ENCODE peak calls at places on chromosomes 3 and 15, in eight cellular contexts. M is Calu3, C is cardiac fibroblast, W is IMR-90, F is BJ, K is adrenal gland, Z is colonic mucosa, T is prostate gland. E is an unnamed sample.

GRCh38 chr15:51579012-51579411 is 43.6 kb downstream of the DMXL2 start:
- DNase-seq in F (no peak), Z (no peak), M (no peak), T (no peak), C (peak), K (no peak), W (no peak), E (no peak)

GRCh38 chr3:141629950-141630349 is 108.1 kb upstream of the RNF7 start:
- DNase-seq in T (no peak), K (no peak), C (no peak), F (no peak), Z (no peak), M (no peak), W (no peak), E (no peak)

GRCh38 chr15:94185547-94186236 is 45.7 kb upstream of the MCTP2 start:
- DNase-seq in M (no peak), F (no peak), K (no peak), Z (no peak), C (no peak), T (no peak), W (no peak), E (no peak)

GRCh38 chr15:67051088-67051659 is 14.2 kb upstream of the SMAD3 start:
- DNase-seq in C (no peak), K (peak), M (no peak), F (no peak), T (no peak), W (no peak), Z (no peak), E (no peak)

GRCh38 chr15:36972704-36973103 is 127.6 kb downstream of the MEIS2 start:
- DNase-seq in T (no peak), K (no peak), M (no peak), W (no peak), F (no peak), Z (no peak), C (no peak), E (no peak)

GRCh38 chr3:58192076-58192475 is 18.7 kb downstream of the DNASE1L3 start:
- DNase-seq in M (no peak), T (no peak), F (no peak), W (no peak), Z (no peak), C (no peak), K (no peak), E (no peak)

GRCh38 chr3:177427096-177427495 is 229.8 kb upstream of the TBL1XR1 start:
- DNase-seq in M (no peak), C (no peak), F (no peak), T (no peak), Z (no peak), W (no peak), K (peak), E (no peak)

GRCh38 chr3:123871946-123872345 is 12.2 kb downstream of the MYLK start:
- DNase-seq in F (no peak), M (no peak), W (peak), Z (no peak), C (no peak), T (no peak), K (no peak), E (no peak)

GRCh38 chr3:161890147-161890625 is 393.6 kb downstream of the OTOL1 start:
- DNase-seq in M (peak), W (peak), C (peak), Z (no peak), K (peak), T (no peak), F (peak), E (peak)

GRCh38 chr3:194009892-194010533 is 125.9 kb upstream of the HES1 start:
- DNase-seq in M (peak), K (no peak), Z (no peak), C (no peak), W (no peak), F (no peak), T (no peak), E (no peak)

GRCh38 chr3:37812497-37812896 is 49.2 kb upstream of the CTDSPL start:
- DNase-seq in W (peak), C (peak), K (no peak), Z (peak), M (no peak), F (no peak), T (no peak), E (no peak)

GRCh38 chr15:63382966-63383710 is 1.5 kb upstream of the CA12 start:
- DNase-seq in M (peak), C (no peak), K (no peak), F (no peak), W (peak), T (no peak), Z (no peak), E (peak)

GRCh38 chr3:128123231-128123537 is 428 bp downstream of the RUVBL1 start:
- DNase-seq in C (no peak), T (no peak), K (no peak), Z (no peak), W (no peak), F (no peak), M (no peak), E (no peak)

GRCh38 chr3:197317250-197317963 is 19.0 kb upstream of the DLG1 start:
- DNase-seq in W (peak), K (peak), M (no peak), F (peak), Z (no peak), C (peak), T (peak), E (peak)

GRCh38 chr3:55405436-55405835 is 81.7 kb downstream of the WNT5A start:
- DNase-seq in Z (no peak), T (no peak), K (no peak), F (no peak), M (no peak), W (peak), C (peak), E (no peak)

GRCh38 chr3:150370982-150371381 is 37.1 kb upstream of the TSC22D2 start:
- DNase-seq in F (no peak), Z (no peak), K (no peak), M (no peak), C (no peak), W (no peak), T (no peak), E (no peak)

GRCh38 chr3:99366663-99367429 is 271.5 kb upstream of the COL8A1 start:
- DNase-seq in K (no peak), W (no peak), Z (no peak), F (no peak), C (no peak), T (no peak), M (peak), E (no peak)

GRCh38 chr3:155611456-155611855 is 133.4 kb downstream of the PLCH1 start:
- DNase-seq in F (no peak), T (no peak), M (no peak), W (no peak), Z (no peak), C (no peak), K (no peak), E (no peak)

GRCh38 chr15:20355256-20355868 is 186.2 kb downstream of the GOLGA6L6 start:
- DNase-seq in Z (no peak), M (no peak), C (no peak), F (no peak), K (no peak), W (no peak), T (no peak), E (no peak)

GRCh38 chr3:160403796-160404510 is 4.5 kb downstream of the SMC4 start:
- DNase-seq in Z (no peak), M (no peak), K (no peak), F (no peak), T (no peak), W (peak), C (peak), E (no peak)

GRCh38 chr3:171351676-171352075 is 108.5 kb downstream of the TNIK start:
- DNase-seq in M (no peak), W (peak), K (no peak), T (no peak), Z (no peak), F (peak), C (peak), E (peak)

GRCh38 chr3:99854899-99855298 is 37.2 kb downstream of the CMSS1 start:
- DNase-seq in K (no peak), Z (no peak), T (no peak), C (no peak), F (no peak), M (no peak), W (no peak), E (no peak)

GRCh38 chr15:64185331-64185911 is 22.6 kb upstream of the PPIB start:
- DNase-seq in W (no peak), Z (no peak), F (no peak), M (no peak), K (no peak), T (no peak), C (no peak), E (no peak)

GRCh38 chr15:73927003-73927475 is 777 bp downstream of the LOXL1 start:
- DNase-seq in Z (peak), K (peak), T (peak), F (no peak), C (no peak), W (no peak), M (peak), E (no peak)

GRCh38 chr15:25939122-25939521 is 76.0 kb upstream of the ATP10A start:
- DNase-seq in C (no peak), W (no peak), T (no peak), M (no peak), K (no peak), F (no peak), Z (no peak), E (no peak)

GRCh38 chr3:14376348-14377043 is 25.9 kb upstream of the SLC6A6 start:
- DNase-seq in M (no peak), T (no peak), F (no peak), C (no peak), K (peak), W (no peak), Z (no peak), E (no peak)

GRCh38 chr3:14373753-14374376 is 28.5 kb upstream of the SLC6A6 start:
- DNase-seq in T (no peak), Z (no peak), K (no peak), W (no peak), M (no peak), F (no peak), C (no peak), E (no peak)

GRCh38 chr3:14374444-14374883 is 27.9 kb upstream of the SLC6A6 start:
- DNase-seq in F (no peak), C (no peak), T (peak), M (peak), W (no peak), Z (no peak), K (no peak), E (no peak)

GRCh38 chr3:14377044-14377837 is 25.2 kb upstream of the SLC6A6 start:
- DNase-seq in C (no peak), K (no peak), F (no peak), M (no peak), W (no peak), T (no peak), Z (no peak), E (no peak)

DNA sequence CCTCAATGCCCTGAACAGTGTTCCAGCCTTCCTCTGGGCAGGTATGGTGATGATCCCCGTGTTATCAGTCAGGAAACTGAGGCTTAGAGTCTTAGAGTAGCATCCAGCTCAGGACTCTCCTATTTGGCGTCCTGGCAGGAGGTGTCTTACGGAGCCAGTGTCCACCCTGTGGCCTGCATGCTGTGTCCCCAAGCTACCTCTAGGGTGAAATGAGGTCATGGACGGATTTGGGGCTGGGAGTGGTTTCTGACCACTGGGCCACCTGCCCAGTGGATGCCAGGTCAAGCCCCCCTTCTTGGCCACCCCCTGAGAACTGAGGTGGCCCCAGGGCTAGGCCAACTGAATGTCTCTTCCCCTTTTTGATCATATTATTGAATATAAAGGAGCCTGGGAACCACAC is 27.2 kb upstream of the SLC6A6 start:
- DNase-seq in K (no peak), W (no peak), Z (no peak), C (no peak), F (no peak), M (no peak), T (no peak), E (no peak)
- TF ChIP-seq CTCF in K (no peak), W (no peak), Z (no peak), C (no peak), F (no peak), M (no peak), T (no peak), E (peak)

GRCh38 chr15:57537951-57538506 is 53.7 kb upstream of the MYZAP start:
- DNase-seq in C (no peak), T (no peak), F (no peak), W (no peak), K (no peak), Z (no peak), M (no peak), E (no peak)

GRCh38 chr15:57538822-57539221 is 52.9 kb upstream of the MYZAP start:
- DNase-seq in T (no peak), M (no peak), K (no peak), C (no peak), W (no peak), F (no peak), Z (no peak), E (no peak)

GRCh38 chr15:57540736-57541135 is 51.0 kb upstream of the MYZAP start:
- DNase-seq in T (no peak), W (no peak), Z (no peak), F (no peak), K (no peak), M (no peak), C (no peak), E (no peak)

GRCh38 chr15:57534279-57534678 is 57.4 kb upstream of the MYZAP start:
- DNase-seq in T (no peak), Z (no peak), F (no peak), M (no peak), W (no peak), C (peak), K (no peak), E (no peak)

GRCh38 chr15:57537072-57537471 is 54.6 kb upstream of the MYZAP start:
- DNase-seq in W (peak), K (peak), F (peak), Z (peak), M (no peak), C (peak), T (no peak), E (peak)
- TF ChIP-seq CTCF in W (no peak), K (no peak), F (no peak), Z (no peak), M (no peak), C (no peak), T (no peak), E (peak)

GRCh38 chr15:91291673-91292072 is 191.6 kb downstream of the SV2B start:
- DNase-seq in T (no peak), C (peak), K (peak), M (no peak), F (no peak), W (peak), Z (no peak), E (no peak)

GRCh38 chr15:91290553-91290952 is 190.5 kb downstream of the SV2B start:
- DNase-seq in T (no peak), M (no peak), W (no peak), F (no peak), C (no peak), Z (no peak), K (no peak), E (no peak)

GRCh38 chr15:91294795-91295194 is 194.7 kb downstream of the SV2B start:
- DNase-seq in W (no peak), C (no peak), K (no peak), Z (no peak), F (no peak), T (no peak), M (no peak), E (no peak)

GRCh38 chr15:91289324-91289723 is 189.3 kb downstream of the SV2B start:
- DNase-seq in F (no peak), C (no peak), T (no peak), K (no peak), W (no peak), Z (no peak), M (peak), E (no peak)
- TF ChIP-seq CTCF in F (no peak), C (no peak), T (no peak), K (no peak), W (no peak), Z (no peak), M (no peak), E (peak)

GRCh38 chr3:182490601-182491485 is 302.5 kb upstream of the ATP11B start:
- DNase-seq in K (peak), Z (peak), M (peak), C (peak), T (peak), F (no peak), W (no peak), E (no peak)
- TF ChIP-seq CTCF in K (peak), Z (peak), M (peak), C (no peak), T (no peak), F (peak), W (no peak), E (peak)

GRCh38 chr3:39383190-39383912 is at the start of gene SLC25A38:
- DNase-seq in T (peak), C (peak), F (peak), K (peak), M (peak), W (peak), Z (peak), E (peak)
- TF ChIP-seq CTCF in T (no peak), C (peak), F (peak), K (peak), M (peak), W (peak), Z (peak), E (peak)

GRCh38 chr3:185330644-185331043 is 32.3 kb upstream of the MAP3K13 start:
- DNase-seq in Z (no peak), F (no peak), M (peak), C (no peak), T (no peak), W (no peak), K (no peak), E (no peak)
- TF ChIP-seq CTCF in Z (no peak), F (no peak), M (no peak), C (no peak), T (no peak), W (no peak), K (no peak), E (no peak)

DNA sequence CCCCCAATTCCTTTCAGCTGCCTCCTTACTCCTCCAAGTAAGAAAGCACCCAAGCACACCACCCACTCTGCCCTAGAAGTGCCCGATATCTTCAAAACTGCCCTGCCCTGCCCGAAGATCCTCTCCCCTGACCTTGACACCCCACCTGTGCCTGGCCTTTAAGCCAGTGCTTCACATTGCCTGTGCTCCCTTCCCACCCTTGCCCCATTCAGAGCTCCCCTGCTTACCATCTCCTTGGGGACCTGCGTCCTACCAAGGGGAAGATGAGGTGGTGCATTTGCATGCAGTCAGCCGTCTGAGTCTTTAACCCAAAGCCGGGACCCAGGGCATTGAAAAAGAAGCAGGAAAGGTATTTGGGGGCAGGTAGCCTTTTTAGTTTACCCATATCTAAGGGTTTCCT is 73.5 kb upstream of the SLCO3A1 start:
- DNase-seq in M (no peak), T (no peak), W (no peak), C (no peak), F (no peak), Z (no peak), K (no peak), E (no peak)
- TF ChIP-seq CTCF in M (no peak), T (no peak), W (no peak), C (no peak), F (no peak), Z (no peak), K (no peak), E (no peak)

GRCh38 chr15:47500823-47501222 is 216.5 kb upstream of the SEMA6D start:
- DNase-seq in W (no peak), C (no peak), M (no peak), Z (no peak), K (no peak), F (no peak), T (no peak), E (no peak)
- TF ChIP-seq CTCF in W (no peak), C (no peak), M (no peak), Z (no peak), K (no peak), F (no peak), T (no peak), E (no peak)

GRCh38 chr3:31610700-31611275 is 78.1 kb downstream of the STT3B start:
- DNase-seq in M (peak), K (peak), T (peak), Z (peak), C (peak), F (no peak), W (peak), E (peak)
- TF ChIP-seq CTCF in M (no peak), K (peak), T (no peak), Z (peak), C (peak), F (peak), W (peak), E (peak)

DNA sequence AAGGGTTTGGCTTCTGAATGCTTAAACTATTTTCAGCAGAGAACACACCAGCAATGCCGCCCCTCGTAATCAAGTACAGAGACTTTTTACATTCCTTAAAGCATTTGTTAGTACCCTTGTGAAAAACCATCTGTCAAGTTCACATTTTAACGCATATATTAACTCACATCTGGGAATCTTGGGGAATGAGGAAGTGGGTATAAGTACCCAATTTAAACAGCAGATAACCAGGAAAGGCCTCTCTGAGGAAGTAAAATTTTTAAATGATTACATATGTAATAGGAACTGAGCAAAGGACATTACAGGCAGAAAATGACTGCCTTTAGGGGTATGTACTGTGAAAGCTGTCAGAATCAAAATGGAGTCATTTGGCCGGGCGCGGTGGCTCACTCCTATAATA is 12.8 kb upstream of the CFAP44 start:
- DNase-seq in C (no peak), K (no peak), F (no peak), T (no peak), Z (no peak), M (no peak), W (no peak), E (no peak)
- TF ChIP-seq CTCF in C (no peak), K (no peak), F (no peak), T (no peak), Z (no peak), M (no peak), W (no peak), E (no peak)

E was measured in HFFc6.